ENCODE peak calls at places on chromosomes 16 and 17, in five cellular contexts. Z is A549, E is tibial nerve, A is uterus, T is heart right ventricle. O is an unnamed sample.

GRCh38 chr16:70746708-70747424 is 54.1 kb downstream of the VAC14 start:
- DNase-seq in T (peak; percentile 43), Z (peak; percentile 91), E (peak; percentile 68), A (peak; percentile 93), O (peak; percentile 53)

GRCh38 chr16:1614226-1615102 is 2.3 kb downstream of the CRAMP1 start:
- DNase-seq in E (no peak), T (peak; percentile 28), A (no peak), Z (peak; percentile 58), O (peak; percentile 6)

GRCh38 chr16:52498640-52499039 is 48.3 kb downstream of the TOX3 start:
- DNase-seq in Z (no peak), T (no peak), E (no peak), A (no peak), O (no peak)

GRCh38 chr17:19867654-19868395 is at the start of gene ULK2:
- DNase-seq in T (peak; percentile 72), A (peak; percentile 51), E (peak; percentile 7), Z (peak; percentile 52), O (peak; percentile 52)

GRCh38 chr16:1054660-1055556 is 17.6 kb upstream of the SSTR5 start:
- DNase-seq in T (peak; percentile 69), Z (peak; percentile 77), A (no peak), E (peak; percentile 40), O (no peak)

GRCh38 chr17:49590874-49591273 is 15.2 kb downstream of the NXPH3 start:
- DNase-seq in Z (no peak), E (no peak), T (no peak), A (no peak), O (no peak)

GRCh38 chr17:49402706-49403105 is 12.0 kb downstream of the PHB1 start:
- DNase-seq in E (no peak), T (no peak), A (no peak), Z (no peak), O (no peak)

GRCh38 chr16:4262303-4262835 is 10.5 kb downstream of the TFAP4 start:
- DNase-seq in T (no peak), A (no peak), Z (no peak), E (no peak), O (no peak)

GRCh38 chr17:47847341-47848197 is 3.4 kb downstream of the SP6 start:
- DNase-seq in A (no peak), E (no peak), Z (no peak), T (no peak), O (no peak)

GRCh38 chr16:70577256-70577698 is 53.7 kb downstream of the SF3B3 start:
- DNase-seq in T (no peak), Z (no peak), A (no peak), E (no peak), O (no peak)

GRCh38 chr17:36503456-36504155 is 17.1 kb downstream of the ZNHIT3 start:
- DNase-seq in A (no peak), E (no peak), Z (no peak), T (no peak), O (no peak)

GRCh38 chr17:6660765-6661463 is 9.4 kb downstream of the C17orf100 start:
- DNase-seq in E (no peak), Z (no peak), T (no peak), A (no peak), O (no peak)

GRCh38 chr16:58426095-58426494 is 33.8 kb downstream of the GINS3 start:
- DNase-seq in T (no peak), E (peak; percentile 17), Z (no peak), A (no peak), O (no peak)

GRCh38 chr17:68101992-68102758 is 66.6 kb downstream of the KPNA2 start:
- DNase-seq in Z (no peak), A (peak; percentile 35), T (peak; percentile 23), E (peak; percentile 17), O (no peak)

GRCh38 chr17:68698761-68699160 is 97.6 kb upstream of the FAM20A start:
- DNase-seq in Z (no peak), A (no peak), T (no peak), E (peak; percentile 22), O (no peak)

GRCh38 chr17:81003711-81004335 is 12.2 kb downstream of the CHMP6 start:
- DNase-seq in A (peak; percentile 14), T (no peak), Z (no peak), E (no peak), O (no peak)

GRCh38 chr16:80047796-80048649 is 447.5 kb upstream of the MAF start:
- DNase-seq in Z (no peak), A (no peak), E (no peak), T (no peak), O (peak; percentile 47)

GRCh38 chr17:58416937-58417299 is 416 bp downstream of the RNF43 start:
- DNase-seq in A (no peak), Z (no peak), T (no peak), E (no peak), O (no peak)

GRCh38 chr16:4373356-4373908 is 1.8 kb downstream of the VASN start:
- DNase-seq in A (no peak), T (peak; percentile 26), Z (no peak), E (no peak), O (peak; percentile 55)

GRCh38 chr17:38584350-38584925 is 21.3 kb downstream of the SRCIN1 start:
- DNase-seq in T (peak; percentile 53), E (peak; percentile 28), Z (peak; percentile 92), A (peak; percentile 31), O (peak; percentile 32)

GRCh38 chr17:41741709-41742108 is 7.3 kb upstream of the HAP1 start:
- DNase-seq in A (no peak), T (no peak), Z (no peak), E (no peak), O (no peak)

GRCh38 chr16:83599789-83600462 is 207.9 kb upstream of the HSBP1 start:
- DNase-seq in T (no peak), Z (no peak), E (no peak), A (no peak), O (no peak)

GRCh38 chr17:28493467-28493866 is 12.7 kb upstream of the FOXN1 start:
- DNase-seq in A (no peak), Z (no peak), E (no peak), T (no peak), O (no peak)

GRCh38 chr17:60102632-60103047 is 23.9 kb upstream of the HEATR6 start:
- DNase-seq in T (peak; percentile 29), A (no peak), E (no peak), Z (peak; percentile 41), O (peak; percentile 51)

GRCh38 chr17:33233855-33234228 is 59.3 kb downstream of the ASIC2 start:
- DNase-seq in Z (no peak), A (peak; percentile 20), E (no peak), T (no peak), O (no peak)

GRCh38 chr16:70460737-70461261 is 6.4 kb downstream of the FCSK start:
- DNase-seq in T (no peak), Z (no peak), A (no peak), E (no peak), O (no peak)

GRCh38 chr17:72111374-72111773 is 9.4 kb upstream of the SOX9 start:
- DNase-seq in T (no peak), Z (no peak), E (no peak), A (no peak), O (no peak)

GRCh38 chr17:65364408-65364807 is 197.0 kb downstream of the AXIN2 start:
- DNase-seq in E (no peak), T (no peak), A (no peak), Z (no peak), O (no peak)

GRCh38 chr16:75742424-75743047 is 16.2 kb upstream of the CPHXL start:
- DNase-seq in E (no peak), T (no peak), Z (no peak), A (no peak), O (no peak)

GRCh38 chr17:74935048-74935447 is 650 bp upstream of the OTOP3 start:
- DNase-seq in T (no peak), Z (no peak), A (no peak), E (no peak), O (no peak)

GRCh38 chr17:83171661-83172060 is 92.3 kb downstream of the METRNL start:
- DNase-seq in Z (no peak), E (peak; percentile 5), T (no peak), A (peak; percentile 9), O (no peak)

GRCh38 chr17:27342059-27342458 is 48.1 kb downstream of the WSB1 start:
- DNase-seq in A (no peak), Z (no peak), E (no peak), T (no peak), O (no peak)

GRCh38 chr17:27345141-27345904 is 51.4 kb downstream of the WSB1 start:
- DNase-seq in Z (no peak), A (peak; percentile 48), E (no peak), T (no peak), O (no peak)

GRCh38 chr17:27346228-27346899 is 52.5 kb downstream of the WSB1 start:
- DNase-seq in Z (no peak), A (no peak), E (no peak), T (no peak), O (no peak)

GRCh38 chr17:27343294-27343693 is 49.4 kb downstream of the WSB1 start:
- DNase-seq in E (no peak), Z (no peak), T (no peak), A (no peak), O (no peak)

GRCh38 chr17:27343972-27344607 is 50.2 kb downstream of the WSB1 start:
- DNase-seq in A (no peak), Z (no peak), E (no peak), T (no peak), O (no peak)
- H3K4me1 ChIP-seq in A (no peaks in the 10 kb centered on the region), Z (peaks cover 25% of the 10 kb centered on the region), E (peaks cover 14% of the 10 kb centered on the region), T (peaks cover 11% of the 10 kb centered on the region), O (peaks cover 11% of the 10 kb centered on the region)

GRCh38 chr16:13697568-13697967 is 222.4 kb upstream of the ERCC4 start:
- DNase-seq in T (no peak), E (no peak), A (no peak), Z (no peak), O (no peak)
- H3K4me1 ChIP-seq in T (no peaks in the 10 kb centered on the region), E (no peaks in the 10 kb centered on the region), A (no peaks in the 10 kb centered on the region), Z (no peaks in the 10 kb centered on the region), O (no peaks in the 10 kb centered on the region)

DNA sequence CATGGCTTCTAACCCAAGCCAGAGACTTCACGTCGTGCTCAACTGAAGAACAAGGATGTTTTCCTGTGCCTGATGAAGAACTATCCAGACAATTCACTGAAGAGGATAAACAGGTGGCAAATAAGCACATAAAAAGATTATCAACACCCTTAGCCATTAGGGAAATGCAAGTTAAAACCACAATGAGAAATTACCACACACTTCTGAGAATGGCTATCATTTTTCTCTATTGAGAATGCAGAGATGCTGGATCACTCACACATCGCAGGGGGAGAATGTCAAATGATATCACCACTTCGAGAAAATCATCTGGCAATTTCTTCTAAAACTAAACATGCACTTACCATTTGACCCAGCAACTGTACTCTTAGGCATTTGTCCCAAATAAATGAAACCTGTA is 162.8 kb downstream of the IRX3 start:
- DNase-seq in T (no peak), Z (no peak), E (no peak), A (no peak), O (no peak)
- H3K4me1 ChIP-seq in T (no peaks in the 10 kb centered on the region), Z (no peaks in the 10 kb centered on the region), E (no peaks in the 10 kb centered on the region), A (no peaks in the 10 kb centered on the region), O (no peaks in the 10 kb centered on the region)

GRCh38 chr16:14365200-14365851 is 264.7 kb downstream of the PARN start:
- DNase-seq in T (no peak), Z (no peak), E (no peak), A (no peak), O (no peak)
- H3K4me1 ChIP-seq in T (no peaks in the 10 kb centered on the region), Z (peaks cover 41% of the 10 kb centered on the region), E (no peaks in the 10 kb centered on the region), A (no peaks in the 10 kb centered on the region), O (peaks cover 20% of the 10 kb centered on the region)

O was measured in foreskin keratinocyte.